ENCODE peak calls at places on chromosomes 13 and 19, in seven cellular contexts. U is esophagus squamous epithelium; R is omental fat pad; I is fibroblast of pulmonary artery; W is CD4-positive, alpha-beta T cell; K is PC-3; S is BJ. L is an unnamed sample.

GRCh38 chr19:6271721-6272410 is 7.9 kb downstream of the MLLT1 start:
- DNase-seq in U (no peak), W (no peak), K (peak; percentile 30), I (peak; percentile 92), R (no peak), S (no peak), L (no peak)

GRCh38 chr19:3067549-3067948 is 5.3 kb upstream of the TLE5 start:
- DNase-seq in K (no peak), U (no peak), S (no peak), W (no peak), R (no peak), I (no peak), L (no peak)

GRCh38 chr19:38303517-38304351 is at the start of gene C19orf33:
- DNase-seq in R (no peak), U (no peak), K (peak; percentile 88), S (no peak), I (no peak), W (no peak), L (no peak)

GRCh38 chr19:53545271-53546065 is 7.5 kb downstream of the ZNF331 start:
- DNase-seq in I (no peak), K (peak; percentile 98), R (no peak), W (no peak), U (no peak), S (peak; percentile 79), L (no peak)

GRCh38 chr19:39514840-39515550 is at the start of gene SELENOV:
- DNase-seq in R (no peak), U (no peak), W (no peak), S (no peak), K (no peak), I (no peak), L (no peak)

GRCh38 chr13:76338003-76338402 is 548.2 kb downstream of the KCTD12 start:
- DNase-seq in K (no peak), R (no peak), I (no peak), S (no peak), W (no peak), U (no peak), L (no peak)

GRCh38 chr19:53112286-53112685 is 9.1 kb upstream of the ZNF160 start:
- DNase-seq in S (no peak), R (no peak), U (no peak), W (no peak), K (peak; percentile 31), I (no peak), L (no peak)

GRCh38 chr13:23020246-23020843 is 160.4 kb upstream of the SGCG start:
- DNase-seq in R (no peak), S (peak; percentile 3), K (peak; percentile 66), W (no peak), U (no peak), I (peak; percentile 72), L (peak; percentile 42)

GRCh38 chr19:5041168-5042038 is 72.5 kb downstream of the KDM4B start:
- DNase-seq in K (no peak), R (no peak), W (no peak), U (no peak), S (no peak), I (no peak), L (no peak)

GRCh38 chr13:44437356-44438233 is 64.0 kb downstream of the SERP2 start:
- DNase-seq in I (peak; percentile 69), S (no peak), W (no peak), R (no peak), U (no peak), K (peak; percentile 75), L (peak; percentile 48)

GRCh38 chr13:92307752-92308151 is 909.3 kb downstream of the GPC5 start:
- DNase-seq in R (no peak), K (no peak), I (no peak), U (no peak), W (no peak), S (no peak), L (no peak)

GRCh38 chr13:50359779-50360178 is 344.5 kb downstream of the KCNRG start:
- DNase-seq in W (no peak), I (no peak), K (no peak), S (no peak), U (no peak), R (no peak), L (no peak)

GRCh38 chr19:47095707-47096704 is 17.6 kb downstream of the ZC3H4 start:
- DNase-seq in U (no peak), I (no peak), S (no peak), W (no peak), K (peak; percentile 94), R (no peak), L (no peak)

GRCh38 chr13:63110431-63110830 is 1694.8 kb upstream of the PCDH20 start:
- DNase-seq in I (no peak), W (no peak), K (no peak), U (no peak), R (no peak), S (peak; percentile 62), L (no peak)

GRCh38 chr19:35248310-35249145 is at the start of gene LSR:
- DNase-seq in W (peak; percentile 75), U (no peak), I (no peak), R (no peak), S (no peak), K (peak; percentile 84), L (peak; percentile 97)

GRCh38 chr13:25899464-25899863 is 152.4 kb downstream of the SHISA2 start:
- DNase-seq in K (no peak), W (no peak), S (no peak), I (no peak), R (no peak), U (no peak), L (no peak)

GRCh38 chr13:113670541-113670940 is 3.5 kb downstream of the GRK1 start:
- DNase-seq in R (no peak), U (no peak), I (no peak), W (no peak), K (no peak), S (no peak), L (no peak)

GRCh38 chr13:85148009-85148408 is 651.2 kb downstream of the SLITRK6 start:
- DNase-seq in K (no peak), I (peak; percentile 53), W (no peak), S (no peak), R (no peak), U (no peak), L (no peak)

GRCh38 chr13:110123041-110123809 is 183.7 kb downstream of the COL4A1 start:
- DNase-seq in W (no peak), U (no peak), K (no peak), R (no peak), I (no peak), S (no peak), L (no peak)

DNA sequence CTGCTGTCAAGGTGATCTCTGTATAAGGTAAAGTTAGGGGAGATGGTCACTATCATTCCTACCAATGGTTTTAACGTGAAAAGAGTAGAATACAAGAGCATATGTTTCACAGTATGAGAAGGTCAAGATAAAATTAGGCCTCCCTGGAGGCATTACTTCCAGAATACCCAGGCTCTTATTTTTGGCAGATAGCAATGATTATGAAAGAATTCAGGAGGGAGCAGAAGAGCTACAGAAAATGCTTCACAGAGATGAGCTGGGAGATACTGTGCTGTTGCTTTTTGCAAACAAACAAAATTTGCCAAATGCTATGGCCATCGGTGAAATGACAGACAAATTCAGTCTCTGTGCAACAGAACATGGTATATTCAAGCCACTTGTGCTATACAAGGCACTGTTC is 547.5 kb upstream of the SPRY2 start:
- DNase-seq in S (no peak), W (no peak), R (no peak), I (no peak), K (no peak), U (no peak), L (no peak)
- TF ChIP-seq CTCF in S (no peak), W (no peak), R (no peak), I (no peak), K (no peak), U (no peak), L (no peak)

DNA sequence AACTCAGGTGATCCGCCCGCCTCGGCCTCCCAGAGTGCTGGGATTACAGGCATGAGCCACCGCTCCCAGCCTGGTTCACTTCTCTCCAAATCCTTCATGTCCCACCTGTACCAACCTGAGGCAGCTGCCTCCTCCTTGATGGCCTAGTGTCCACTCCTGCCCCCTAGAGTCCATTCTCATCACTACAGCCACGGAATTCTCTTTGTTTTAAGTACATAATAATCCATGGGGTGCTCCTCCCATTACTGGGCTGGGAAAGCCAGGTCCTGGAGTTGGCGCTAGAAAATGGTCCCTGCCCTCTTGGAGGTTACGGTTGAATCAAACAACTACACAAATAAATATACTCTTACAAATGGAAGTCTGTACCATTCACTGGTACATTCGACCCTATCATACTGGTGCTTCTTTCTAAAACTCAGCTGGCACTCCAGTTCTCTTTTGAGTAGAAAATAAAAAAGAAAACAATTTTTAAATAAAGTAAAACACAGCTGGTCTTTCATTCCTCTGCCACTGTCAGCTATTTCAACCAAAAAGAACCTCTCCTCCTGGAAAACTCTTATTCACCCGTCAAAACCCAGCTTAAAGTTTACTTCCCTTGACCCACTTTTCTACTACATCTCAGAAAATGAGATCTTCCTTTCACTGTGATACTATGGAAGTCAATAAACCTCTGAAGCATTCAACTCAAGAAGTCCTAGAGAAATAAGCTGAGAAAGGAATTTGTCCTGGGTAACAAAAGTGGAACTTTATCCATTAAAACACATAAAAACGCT is 22.4 kb upstream of the ARHGEF18 start:
- DNase-seq in U (no peak), R (no peak), K (peak; percentile 79), I (peak; percentile 21), S (no peak), W (no peak), L (peak; percentile 45)
- TF ChIP-seq CTCF in U (peak; percentile 26), R (no peak), K (peak; percentile 75), I (peak; percentile 38), S (peak; percentile 33), W (peak; percentile 43), L (peak; percentile 36)

DNA sequence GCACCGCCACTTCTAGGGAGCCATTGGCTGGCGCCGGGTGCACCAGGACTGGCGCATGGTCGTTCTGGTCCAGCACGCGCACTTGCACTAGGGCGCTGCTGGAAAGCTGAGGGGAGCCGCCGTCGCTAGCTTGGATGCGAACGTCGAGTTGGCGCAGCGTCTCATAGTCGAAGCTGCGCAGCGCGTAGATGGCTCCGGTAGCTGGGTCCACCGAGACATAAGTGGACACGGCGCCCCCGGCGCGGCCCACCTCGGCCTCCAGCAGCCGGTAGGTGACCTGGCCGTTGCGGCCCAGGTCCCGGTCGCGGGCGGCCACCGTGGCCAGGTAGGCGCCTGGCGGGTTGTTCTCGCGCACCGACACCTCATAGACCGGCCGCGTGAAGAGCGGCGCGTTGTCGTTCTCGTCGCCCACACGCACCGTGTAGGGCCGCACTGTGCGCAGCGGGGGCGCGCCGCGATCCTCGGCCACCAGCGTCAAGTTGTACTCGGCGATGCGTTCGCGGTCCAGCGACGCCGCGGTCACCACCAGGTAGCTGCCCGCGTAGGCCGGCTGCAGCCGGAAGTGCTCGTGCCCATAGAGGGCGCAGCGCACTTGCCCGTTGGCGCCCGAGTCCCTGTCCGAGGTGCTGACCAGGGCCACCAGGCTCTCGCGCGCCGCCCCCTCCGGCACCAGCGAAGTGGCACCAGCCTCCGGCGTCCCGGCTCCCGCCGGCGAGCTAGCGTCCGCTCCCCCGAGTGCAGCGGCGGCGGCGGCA is 1.7 kb downstream of the PCDH8 start:
- DNase-seq in U (no peak), R (no peak), W (no peak), K (no peak), I (peak; percentile 22), S (no peak), L (no peak)
- TF ChIP-seq CTCF in U (peak; percentile 44), R (no peak), W (no peak), K (no peak), I (peak; percentile 18), S (peak; percentile 43), L (no peak)

DNA sequence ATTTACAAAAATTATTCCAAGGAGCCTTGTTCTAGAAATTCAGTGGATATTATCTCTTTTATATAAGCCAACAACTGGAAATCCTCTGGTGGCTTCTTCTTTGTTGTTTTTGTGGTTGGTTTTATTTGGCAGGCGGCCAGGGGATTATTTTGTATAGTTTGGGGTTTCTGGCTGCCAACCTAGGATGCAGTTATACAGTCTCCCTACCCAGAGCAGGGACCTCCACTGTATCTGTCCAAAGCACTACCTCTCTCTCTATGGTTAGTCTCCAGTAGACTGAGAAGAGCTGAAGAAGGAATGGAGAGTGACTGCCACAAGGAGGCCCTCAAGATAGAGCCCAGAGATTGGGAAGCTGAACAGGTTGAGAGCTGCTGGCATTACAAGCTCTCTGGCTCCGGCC is 80.2 kb downstream of the ZAR1L start:
- DNase-seq in S (no peak), U (no peak), R (no peak), I (peak; percentile 1), K (no peak), W (no peak), L (no peak)
- TF ChIP-seq CTCF in S (no peak), U (no peak), R (no peak), I (no peak), K (no peak), W (no peak), L (no peak)

L was measured in GM10248.